ENCODE peak calls at places on chromosomes 2 and 18, in five cellular contexts. One of them, this sample, is unnamed.

GRCh38 chr18:44903327-44903726 is 222.6 kb downstream of the SETBP1 start:
- DNase-seq in neuronal stem cell: no peak
- DNase-seq in H9: no peak
- DNase-seq in H1: no peak
- DNase-seq in mesenchymal stem cell: no peak
- DNase-seq in this sample: no peak

GRCh38 chr2:94872088-94872618 is 923 bp downstream of the TEKT4 start:
- DNase-seq in H9: no peak
- DNase-seq in mesenchymal stem cell: no peak
- DNase-seq in H1: no peak
- DNase-seq in neuronal stem cell: no peak
- DNase-seq in this sample: no peak

GRCh38 chr2:11539317-11540147 is 5.7 kb downstream of the GREB1 start:
- DNase-seq in H1: no peak
- DNase-seq in mesenchymal stem cell: no peak
- DNase-seq in neuronal stem cell: no peak
- DNase-seq in H9: no peak
- DNase-seq in this sample: no peak

GRCh38 chr2:55043841-55044240 is 6.4 kb downstream of the RTN4 start:
- DNase-seq in neuronal stem cell: no peak
- DNase-seq in mesenchymal stem cell: no peak
- DNase-seq in H1: no peak
- DNase-seq in H9: no peak
- DNase-seq in this sample: no peak

GRCh38 chr2:108889907-108890306 is 99.1 kb downstream of the EDAR start:
- DNase-seq in neuronal stem cell: no peak
- DNase-seq in H9: no peak
- DNase-seq in mesenchymal stem cell: no peak
- DNase-seq in H1: no peak
- DNase-seq in this sample: no peak

GRCh38 chr18:9426753-9427152 is 48.6 kb upstream of the RALBP1 start:
- DNase-seq in neuronal stem cell: no peak
- DNase-seq in H9: no peak
- DNase-seq in mesenchymal stem cell: no peak
- DNase-seq in H1: no peak
- DNase-seq in this sample: no peak

GRCh38 chr2:240482141-240482540 is 46.7 kb downstream of the GPC1 start:
- DNase-seq in mesenchymal stem cell: no peak
- DNase-seq in H1: no peak
- DNase-seq in H9: peak; percentile 19
- DNase-seq in neuronal stem cell: no peak
- DNase-seq in this sample: no peak

GRCh38 chr2:1817256-1818127 is 73.2 kb upstream of the PXDN start:
- DNase-seq in H9: peak; percentile 86
- DNase-seq in neuronal stem cell: peak; percentile 53
- DNase-seq in mesenchymal stem cell: peak; percentile 67
- DNase-seq in H1: peak; percentile 38
- DNase-seq in this sample: peak; percentile 95

GRCh38 chr2:63962186-63962585 is 57.0 kb downstream of the VPS54 start:
- DNase-seq in H1: no peak
- DNase-seq in neuronal stem cell: no peak
- DNase-seq in mesenchymal stem cell: no peak
- DNase-seq in H9: no peak
- DNase-seq in this sample: peak; percentile 4

GRCh38 chr2:58098254-58099096 is 51.9 kb downstream of the VRK2 start:
- DNase-seq in neuronal stem cell: no peak
- DNase-seq in H9: no peak
- DNase-seq in mesenchymal stem cell: peak; percentile 24
- DNase-seq in H1: no peak
- DNase-seq in this sample: peak; percentile 10

GRCh38 chr18:9204659-9205058 is 68.1 kb downstream of the ANKRD12 start:
- DNase-seq in mesenchymal stem cell: no peak
- DNase-seq in H9: no peak
- DNase-seq in neuronal stem cell: no peak
- DNase-seq in H1: no peak
- DNase-seq in this sample: no peak

GRCh38 chr18:42814618-42815017 is 300.9 kb downstream of the RIT2 start:
- DNase-seq in neuronal stem cell: no peak
- DNase-seq in H9: no peak
- DNase-seq in H1: no peak
- DNase-seq in mesenchymal stem cell: no peak
- DNase-seq in this sample: no peak

GRCh38 chr2:82875891-82876290 is 1583.2 kb downstream of the SUCLG1 start:
- DNase-seq in H9: no peak
- DNase-seq in neuronal stem cell: no peak
- DNase-seq in mesenchymal stem cell: no peak
- DNase-seq in H1: no peak
- DNase-seq in this sample: no peak

GRCh38 chr2:202201220-202202160 is 36.9 kb downstream of the SUMO1 start:
- DNase-seq in H9: no peak
- DNase-seq in mesenchymal stem cell: no peak
- DNase-seq in neuronal stem cell: no peak
- DNase-seq in H1: no peak
- DNase-seq in this sample: peak; percentile 92

GRCh38 chr2:121947681-121948080 is 192.2 kb downstream of the TSN start:
- DNase-seq in neuronal stem cell: no peak
- DNase-seq in H9: no peak
- DNase-seq in mesenchymal stem cell: no peak
- DNase-seq in H1: no peak
- DNase-seq in this sample: no peak

GRCh38 chr2:121943285-121943684 is 187.8 kb downstream of the TSN start:
- DNase-seq in mesenchymal stem cell: no peak
- DNase-seq in H1: no peak
- DNase-seq in H9: no peak
- DNase-seq in neuronal stem cell: no peak
- DNase-seq in this sample: no peak

GRCh38 chr2:121949271-121949670 is 193.8 kb downstream of the TSN start:
- DNase-seq in H9: no peak
- DNase-seq in neuronal stem cell: no peak
- DNase-seq in H1: no peak
- DNase-seq in mesenchymal stem cell: no peak
- DNase-seq in this sample: no peak

DNA sequence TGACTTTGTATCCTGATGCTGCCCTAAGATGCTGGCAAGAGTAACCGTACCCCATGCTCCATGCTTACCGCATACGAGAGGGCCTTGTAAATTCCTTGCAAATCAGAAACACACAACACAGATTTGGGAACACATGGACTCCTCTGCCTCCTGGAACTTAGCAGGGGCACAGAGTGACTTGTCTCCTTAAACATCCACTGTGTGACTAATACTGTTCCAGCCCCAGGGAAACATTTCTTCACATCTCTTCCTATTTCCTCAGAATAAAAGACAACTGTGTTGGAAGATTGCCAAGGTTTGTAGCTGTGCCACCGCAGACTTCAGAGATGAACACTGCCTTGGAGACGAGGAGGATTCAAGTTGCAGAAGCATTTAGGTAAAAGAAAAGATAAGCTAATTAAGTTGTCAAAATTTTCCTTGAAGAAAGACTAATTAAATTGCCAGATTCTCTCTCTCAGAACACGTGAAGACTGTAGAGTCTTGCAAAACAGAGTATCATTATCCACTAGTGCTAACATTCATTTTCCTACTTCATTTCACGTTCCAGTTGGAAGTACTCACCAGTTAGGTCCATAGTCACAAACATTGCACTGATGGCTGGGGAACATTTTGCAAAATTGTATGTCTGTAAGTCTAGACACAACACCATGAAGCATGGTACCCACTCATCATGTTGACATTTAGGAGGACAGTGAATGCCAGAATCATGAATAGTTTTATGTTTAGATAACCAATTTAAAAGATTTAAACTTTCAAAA is 188.8 kb downstream of the TSN start:
- DNase-seq in H1: no peak
- DNase-seq in neuronal stem cell: no peak
- DNase-seq in mesenchymal stem cell: peak; percentile 14
- DNase-seq in H9: no peak
- DNase-seq in this sample: peak; percentile 82
- H2BK12ac ChIP-seq in H1: no peak overlapping the region
- H2BK12ac ChIP-seq in neuronal stem cell: no peak overlapping the region
- H2BK12ac ChIP-seq in mesenchymal stem cell: no peak overlapping the region
- H2BK12ac ChIP-seq in H9: no peak overlapping the region
- H2BK12ac ChIP-seq in this sample: no peak overlapping the region

GRCh38 chr2:9984217-9984739 is 32.8 kb downstream of the GRHL1 start:
- DNase-seq in mesenchymal stem cell: peak; percentile 64
- DNase-seq in neuronal stem cell: peak; percentile 40
- DNase-seq in H1: no peak
- DNase-seq in H9: no peak
- DNase-seq in this sample: peak; percentile 90
- H3K9ac ChIP-seq in mesenchymal stem cell: peak overlapping the region; percentile 57
- H3K9ac ChIP-seq in neuronal stem cell: no peak overlapping the region
- H3K9ac ChIP-seq in H1: no peak overlapping the region
- H3K9ac ChIP-seq in H9: no peak overlapping the region
- H3K9ac ChIP-seq in this sample: no peak overlapping the region

DNA sequence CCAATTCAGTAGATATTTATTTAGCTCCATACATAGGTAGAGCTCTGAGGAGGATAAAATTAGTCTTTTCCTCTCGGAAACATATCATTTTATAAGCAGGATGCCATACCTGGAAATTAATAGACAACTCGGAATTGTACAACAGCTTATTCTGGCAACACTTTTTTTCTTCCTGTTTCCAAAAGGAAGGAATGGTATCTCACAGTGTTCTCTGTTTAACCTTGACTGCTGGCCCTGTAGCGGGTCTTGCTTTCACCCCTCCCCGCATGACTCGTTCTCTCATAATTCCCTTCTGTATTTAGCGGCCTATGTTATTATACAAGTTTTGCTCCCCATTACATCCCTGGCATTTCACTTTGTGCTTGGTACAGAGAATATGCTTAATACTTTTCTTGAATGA is 2.5 kb upstream of the KYNU start:
- DNase-seq in H9: no peak
- DNase-seq in mesenchymal stem cell: no peak
- DNase-seq in H1: no peak
- DNase-seq in neuronal stem cell: no peak
- DNase-seq in this sample: no peak
- H3K27ac ChIP-seq in H9: no peak overlapping the region
- H3K27ac ChIP-seq in mesenchymal stem cell: no peak overlapping the region
- H3K27ac ChIP-seq in H1: no peak overlapping the region
- H3K27ac ChIP-seq in neuronal stem cell: no peak overlapping the region
- H3K27ac ChIP-seq in this sample: no peak overlapping the region

DNA sequence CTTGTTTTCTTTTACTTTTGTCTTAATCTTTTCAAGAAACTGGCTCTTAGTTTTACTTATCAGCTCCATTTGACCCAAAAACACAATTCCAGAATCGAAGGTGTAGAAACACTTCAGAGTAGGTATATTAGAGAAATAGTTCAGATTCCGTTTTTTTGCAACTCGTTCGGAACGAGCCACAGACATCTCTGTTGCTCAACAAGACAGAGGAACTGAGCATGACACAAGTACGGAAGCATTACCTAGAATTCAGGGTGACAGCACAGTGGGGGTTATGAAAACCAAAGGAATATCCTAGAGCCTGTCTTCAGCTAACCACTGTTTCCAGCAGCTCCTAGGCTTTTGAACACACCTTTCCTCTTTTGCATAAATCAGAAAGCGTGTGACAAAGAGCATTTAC is 5.1 kb downstream of the HRH4 start:
- DNase-seq in H1: no peak
- DNase-seq in mesenchymal stem cell: no peak
- DNase-seq in H9: no peak
- DNase-seq in neuronal stem cell: no peak
- DNase-seq in this sample: no peak
- H2BK12ac ChIP-seq in H1: no peak overlapping the region
- H2BK12ac ChIP-seq in mesenchymal stem cell: no peak overlapping the region
- H2BK12ac ChIP-seq in H9: no peak overlapping the region
- H2BK12ac ChIP-seq in neuronal stem cell: no peak overlapping the region
- H2BK12ac ChIP-seq in this sample: no peak overlapping the region

DNA sequence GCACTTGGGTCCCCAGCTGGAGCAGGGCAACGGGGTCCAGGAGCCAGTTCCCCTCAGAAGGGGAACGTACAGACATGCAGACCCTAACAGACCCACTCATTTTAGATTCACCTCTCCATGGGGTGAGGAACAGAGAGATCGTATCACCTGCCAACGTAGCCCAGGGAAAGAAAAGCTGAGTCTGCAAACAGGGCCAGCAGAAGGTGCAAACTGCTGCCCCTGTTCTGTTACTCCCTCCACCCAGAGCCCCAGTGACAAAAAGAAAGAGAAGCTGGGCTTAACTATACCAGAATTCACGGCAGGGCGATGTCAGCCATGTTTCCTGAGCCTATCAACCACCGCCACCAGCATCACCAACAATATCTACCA is 817 bp upstream of the HS1BP3 start:
- DNase-seq in neuronal stem cell: no peak
- DNase-seq in mesenchymal stem cell: no peak
- DNase-seq in H1: no peak
- DNase-seq in H9: no peak
- DNase-seq in this sample: no peak
- H3K9ac ChIP-seq in neuronal stem cell: no peak overlapping the region
- H3K9ac ChIP-seq in mesenchymal stem cell: peak overlapping the region; percentile 99
- H3K9ac ChIP-seq in H1: no peak overlapping the region
- H3K9ac ChIP-seq in H9: no peak overlapping the region
- H3K9ac ChIP-seq in this sample: no peak overlapping the region